ENCODE peak calls at places on chromosomes 7 and 10, in six cellular contexts. D, B, V, P, W and K are unnamed samples.

GRCh38 chr7:73983437-73984164 is 44.4 kb upstream of the ELN start:
- DNase-seq in D (no peak), B (no peak), V (no peak), P (no peak), W (no peak), K (no peak)

GRCh38 chr7:109926738-109927137 is 1164.2 kb upstream of the LRRN3 start:
- DNase-seq in D (no peak), B (no peak), V (no peak), P (no peak), W (no peak), K (no peak)

GRCh38 chr7:115293628-115294236 is 371.8 kb downstream of the MDFIC start:
- DNase-seq in D (no peak), B (no peak), V (no peak), P (no peak), W (no peak), K (no peak)

GRCh38 chr10:91796332-91797076 is 1.7 kb upstream of the TNKS2 start:
- DNase-seq in D (peak), B (peak), V (no peak), P (peak), W (peak), K (no peak)

GRCh38 chr10:26479766-26480492 is 41.8 kb downstream of the APBB1IP start:
- DNase-seq in D (no peak), B (no peak), V (no peak), P (no peak), W (peak), K (no peak)

GRCh38 chr7:107528461-107528860 is 35.3 kb downstream of the COG5 start:
- DNase-seq in D (no peak), B (no peak), V (no peak), P (peak), W (no peak), K (no peak)

GRCh38 chr7:49111706-49112105 is 187.4 kb downstream of the CDC14C start:
- DNase-seq in D (no peak), B (no peak), V (no peak), P (no peak), W (no peak), K (no peak)

GRCh38 chr10:103648231-103648950 is 154.9 kb downstream of the NEURL1 start:
- DNase-seq in D (no peak), B (no peak), V (no peak), P (peak), W (no peak), K (no peak)

GRCh38 chr10:61438141-61438984 is 14.8 kb downstream of the TMEM26 start:
- DNase-seq in D (no peak), B (no peak), V (no peak), P (no peak), W (no peak), K (no peak)

GRCh38 chr10:8272794-8273425 is 218.4 kb downstream of the GATA3 start:
- DNase-seq in D (no peak), B (no peak), V (no peak), P (peak), W (no peak), K (no peak)

GRCh38 chr10:24448351-24449009 is 239.5 kb downstream of the KIAA1217 start:
- DNase-seq in D (no peak), B (no peak), V (no peak), P (no peak), W (no peak), K (no peak)

GRCh38 chr10:119531067-119531466 is 11.5 kb downstream of the RGS10 start:
- DNase-seq in D (no peak), B (no peak), V (no peak), P (no peak), W (no peak), K (no peak)

GRCh38 chr7:41319601-41320000 is 383.3 kb downstream of the INHBA start:
- DNase-seq in D (no peak), B (no peak), V (no peak), P (no peak), W (no peak), K (no peak)

GRCh38 chr7:139582130-139582650 is 58.7 kb downstream of the CLEC2L start:
- DNase-seq in D (no peak), B (no peak), V (no peak), P (no peak), W (peak), K (peak)

GRCh38 chr7:141731476-141732149 is 6.5 kb upstream of the SSBP1 start:
- DNase-seq in D (no peak), B (no peak), V (no peak), P (peak), W (no peak), K (no peak)

GRCh38 chr7:80764132-80764531 is 125.7 kb downstream of the CD36 start:
- DNase-seq in D (no peak), B (no peak), V (no peak), P (no peak), W (no peak), K (no peak)

GRCh38 chr10:51999089-51999488 is 299.7 kb upstream of the CSTF2T start:
- DNase-seq in D (no peak), B (no peak), V (no peak), P (no peak), W (no peak), K (no peak)

GRCh38 chr10:60618861-60619260 is 159.4 kb upstream of the CDK1 start:
- DNase-seq in D (no peak), B (no peak), V (no peak), P (no peak), W (no peak), K (no peak)

GRCh38 chr7:134941185-134941900 is 45.0 kb upstream of the AGBL3 start:
- DNase-seq in D (no peak), B (no peak), V (peak), P (peak), W (no peak), K (no peak)

GRCh38 chr10:50604049-50604640 is 19.6 kb downstream of the SGMS1 start:
- DNase-seq in D (no peak), B (no peak), V (no peak), P (peak), W (no peak), K (no peak)

GRCh38 chr7:143329471-143330170 is 13.7 kb downstream of the CLCN1 start:
- DNase-seq in D (no peak), B (no peak), V (no peak), P (no peak), W (no peak), K (no peak)
- TF ChIP-seq CTCF in D (no peak), B (no peak), V (no peak), P (no peak), W (no peak), K (no peak)

GRCh38 chr10:49298990-49299815 is at the start of gene C10orf71:
- DNase-seq in D (no peak), B (no peak), V (no peak), P (no peak), W (no peak), K (no peak)

GRCh38 chr10:49296382-49296781 is 2.6 kb upstream of the C10orf71 start:
- DNase-seq in D (no peak), B (no peak), V (no peak), P (no peak), W (no peak), K (no peak)

GRCh38 chr10:49298666-49298989 is 342 bp upstream of the C10orf71 start:
- DNase-seq in D (no peak), B (no peak), V (no peak), P (peak), W (no peak), K (no peak)

GRCh38 chr10:49296826-49297225 is 2.1 kb upstream of the C10orf71 start:
- DNase-seq in D (no peak), B (no peak), V (no peak), P (no peak), W (no peak), K (no peak)

DNA sequence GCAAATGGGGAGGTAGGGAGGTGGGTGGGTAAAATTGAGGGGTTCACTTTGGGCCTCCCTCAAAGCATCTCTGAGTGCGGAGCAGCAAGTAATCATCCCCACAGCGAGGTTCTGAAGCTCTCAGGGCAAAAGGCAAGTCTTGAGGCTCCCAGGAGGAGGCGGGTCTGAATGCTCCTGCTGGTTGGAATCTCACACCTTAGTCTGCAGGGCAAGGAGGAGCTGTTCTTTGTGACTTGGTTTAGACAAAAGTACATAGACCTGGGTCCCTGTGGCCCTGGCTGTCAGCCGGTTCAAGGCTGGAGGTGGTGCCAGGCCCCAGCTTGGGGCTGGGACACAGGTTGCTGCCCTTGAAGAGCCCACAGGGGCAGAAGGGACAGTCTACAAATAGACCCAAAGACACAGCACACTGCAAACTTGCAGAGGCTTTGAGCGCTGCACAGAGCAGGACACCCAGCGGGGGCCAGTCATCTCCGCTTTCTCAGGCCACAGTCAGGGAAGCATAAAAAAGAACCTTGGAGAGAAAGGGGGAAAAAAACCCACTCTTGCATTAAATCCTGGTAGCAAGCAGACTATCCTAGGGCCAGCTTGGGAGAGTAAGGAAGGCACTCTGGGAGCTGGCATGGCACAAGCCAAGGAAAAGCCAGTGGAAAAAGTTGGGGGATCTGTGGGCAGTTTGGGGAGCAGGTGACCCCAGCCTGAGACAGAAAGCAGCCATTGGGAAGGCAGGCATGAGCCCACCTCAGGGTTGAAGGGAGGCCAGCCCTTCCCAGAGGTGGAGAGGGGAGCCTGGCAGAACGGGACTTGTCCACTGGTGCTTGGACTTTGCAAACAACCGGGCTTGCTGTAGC is 928 bp upstream of the C10orf71 start:
- DNase-seq in D (no peak), B (no peak), V (no peak), P (no peak), W (no peak), K (no peak)
- TF ChIP-seq CTCF in D (no peak), B (no peak), V (no peak), P (no peak), W (no peak), K (no peak)

GRCh38 chr10:44989621-44990301 is 11.0 kb upstream of the ZNF22 start:
- DNase-seq in D (no peak), B (no peak), V (no peak), P (no peak), W (peak), K (no peak)

GRCh38 chr10:44991571-44991970 is 9.2 kb upstream of the ZNF22 start:
- DNase-seq in D (no peak), B (no peak), V (no peak), P (peak), W (no peak), K (no peak)

GRCh38 chr10:44990965-44991364 is 9.8 kb upstream of the ZNF22 start:
- DNase-seq in D (no peak), B (no peak), V (no peak), P (no peak), W (no peak), K (no peak)

GRCh38 chr10:44988957-44989620 is 10.5 kb upstream of the DEPP1 start:
- DNase-seq in D (no peak), B (no peak), V (no peak), P (no peak), W (peak), K (no peak)

GRCh38 chr10:44990302-44990655 is 10.4 kb upstream of the ZNF22 start:
- DNase-seq in D (no peak), B (no peak), V (no peak), P (no peak), W (peak), K (no peak)
- TF ChIP-seq CTCF in D (peak), B (no peak), V (peak), P (no peak), W (no peak), K (peak)

GRCh38 chr10:33321516-33321915 is 13.0 kb downstream of the NRP1 start:
- DNase-seq in D (no peak), B (no peak), V (no peak), P (peak), W (no peak), K (no peak)
- TF ChIP-seq CTCF in D (no peak), B (no peak), V (no peak), P (no peak), W (no peak), K (no peak)

GRCh38 chr7:91690541-91690940 is 190.0 kb downstream of the MTERF1 start:
- DNase-seq in D (no peak), B (no peak), V (no peak), P (no peak), W (no peak), K (no peak)
- TF ChIP-seq CTCF in D (no peak), B (no peak), V (no peak), P (no peak), W (no peak), K (no peak)

DNA sequence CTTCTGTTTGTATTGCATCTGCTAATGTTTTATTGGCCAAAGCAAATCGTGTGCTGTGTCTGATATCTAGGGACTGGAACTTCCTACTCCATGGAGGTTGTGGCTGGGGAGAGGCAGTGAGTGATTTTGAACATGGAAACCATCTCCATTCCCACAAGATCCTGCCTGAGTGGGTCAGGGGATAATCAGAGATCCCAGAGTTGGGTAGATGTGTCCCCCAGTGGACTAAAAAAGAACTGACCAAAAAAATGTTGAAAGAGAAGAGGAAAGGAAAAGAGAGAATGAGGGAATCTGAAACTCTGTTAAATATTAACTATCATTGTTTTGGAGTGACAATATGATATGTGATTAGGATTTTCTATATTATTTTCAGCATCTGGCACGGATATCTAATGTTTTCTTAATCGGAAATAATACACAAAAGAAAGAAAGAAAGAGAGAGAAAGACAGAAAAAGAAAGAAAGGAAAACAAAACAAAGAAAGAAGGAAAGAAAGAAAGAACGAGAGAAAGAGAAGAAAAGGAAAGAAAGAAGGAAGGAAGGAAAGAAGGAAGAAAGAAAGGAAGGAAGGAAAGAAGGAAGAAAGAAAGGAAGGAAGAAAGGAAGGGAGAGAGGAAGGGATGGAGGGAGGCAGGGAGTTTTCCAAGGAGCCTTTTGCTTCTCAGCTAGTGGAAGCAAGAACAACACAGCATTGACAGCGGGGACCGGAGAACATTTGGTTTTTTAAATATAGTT is 638.5 kb downstream of the CCSER2 start:
- DNase-seq in D (no peak), B (no peak), V (no peak), P (no peak), W (no peak), K (no peak)
- TF ChIP-seq CTCF in D (no peak), B (no peak), V (no peak), P (no peak), W (no peak), K (peak)

DNA sequence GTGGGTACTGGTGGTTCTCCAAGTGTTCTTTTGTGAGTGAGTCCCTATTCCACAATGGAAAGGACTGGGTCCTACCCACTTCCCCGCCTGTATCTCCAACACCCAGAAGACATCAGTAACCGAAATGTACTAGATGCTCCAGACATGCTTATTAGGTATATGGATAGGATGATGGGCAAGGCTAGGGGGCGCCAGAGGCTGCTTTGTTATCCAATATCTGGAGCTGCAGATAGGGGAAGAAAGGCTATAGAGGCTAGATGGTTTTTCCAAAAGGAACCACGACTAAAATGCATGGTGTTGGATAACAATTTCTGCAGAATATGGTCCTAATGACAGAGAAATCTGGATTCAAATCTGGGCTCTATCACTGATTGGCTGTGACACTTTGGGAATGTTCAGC is 56.2 kb upstream of the TM9SF3 start:
- DNase-seq in D (peak), B (peak), V (no peak), P (no peak), W (peak), K (no peak)
- TF ChIP-seq CTCF in D (peak), B (peak), V (peak), P (peak), W (peak), K (peak)

GRCh38 chr7:44962483-44963251 is 16.1 kb downstream of the MYO1G start:
- DNase-seq in D (peak), B (peak), V (no peak), P (peak), W (peak), K (peak)
- TF ChIP-seq CTCF in D (no peak), B (no peak), V (no peak), P (no peak), W (no peak), K (no peak)

GRCh38 chr10:3045471-3046209 is 21.7 kb upstream of the PFKP start:
- DNase-seq in D (peak), B (peak), V (peak), P (peak), W (no peak), K (no peak)
- TF ChIP-seq CTCF in D (no peak), B (no peak), V (no peak), P (peak), W (no peak), K (peak)